ENCODE peak calls at places on chromosome 1, in nine cellular contexts. L is KG1; Y is WTC11; N is stimulated activated CD4-positive, alpha-beta T cell treated with anti-CD3 and anti-CD28 coated beads, Interleukin-1b, Interleukin-23, amount 100 ng/mL, for 4 hours; I is left ventricle myocardium superior; U is heart right ventricle; F is CD4-positive, alpha-beta memory T cell; B is IMR-90; S is left ventricle myocardium inferior. X is an unnamed sample.

GRCh38 chr1:66253330-66253921 is 280.5 kb upstream of the SGIP1 start:
- DNase-seq in L (peak; percentile 63), Y (no peak), N (no peak), I (no peak), U (peak; percentile 45), F (peak; percentile 52), B (peak; percentile 85), S (no peak), X (no peak)

GRCh38 chr1:25099343-25099951 is 132.9 kb downstream of the SYF2 start:
- DNase-seq in L (peak; percentile 64), Y (no peak), N (no peak), I (no peak), U (no peak), F (no peak), B (no peak), S (no peak), X (no peak)

GRCh38 chr1:35657851-35658250 is 16.5 kb upstream of the PSMB2 start:
- DNase-seq in L (no peak), Y (no peak), N (no peak), I (no peak), U (no peak), F (no peak), B (no peak), S (no peak), X (no peak)

GRCh38 chr1:232417849-232418248 is 212.1 kb downstream of the SIPA1L2 start:
- DNase-seq in L (no peak), Y (no peak), N (no peak), I (no peak), U (no peak), F (no peak), B (no peak), S (no peak), X (no peak)

GRCh38 chr1:221715321-221716169 is 26.3 kb downstream of the DUSP10 start:
- DNase-seq in L (no peak), Y (peak; percentile 58), N (no peak), I (no peak), U (no peak), F (no peak), B (peak; percentile 77), S (no peak), X (peak; percentile 89)

GRCh38 chr1:204320413-204320812 is 39.3 kb downstream of the PLEKHA6 start:
- DNase-seq in L (no peak), Y (no peak), N (no peak), I (no peak), U (no peak), F (no peak), B (peak; percentile 91), S (no peak), X (no peak)

GRCh38 chr1:151568626-151569088 is 28.5 kb downstream of the TUFT1 start:
- DNase-seq in L (no peak), Y (no peak), N (peak; percentile 13), I (no peak), U (no peak), F (peak; percentile 67), B (no peak), S (no peak), X (no peak)

GRCh38 chr1:115671176-115672062 is 29.6 kb downstream of the VANGL1 start:
- DNase-seq in L (no peak), Y (no peak), N (no peak), I (no peak), U (no peak), F (no peak), B (peak; percentile 69), S (no peak), X (no peak)

GRCh38 chr1:155479205-155479604 is 83.4 kb downstream of the ASH1L start:
- DNase-seq in L (no peak), Y (no peak), N (no peak), I (no peak), U (no peak), F (no peak), B (peak; percentile 72), S (no peak), X (no peak)

GRCh38 chr1:231781887-231782286 is 155.3 kb downstream of the DISC1 start:
- DNase-seq in L (peak; percentile 24), Y (no peak), N (no peak), I (no peak), U (no peak), F (no peak), B (no peak), S (no peak), X (no peak)

GRCh38 chr1:184210048-184210447 is 158.5 kb downstream of the TSEN15 start:
- DNase-seq in L (no peak), Y (no peak), N (no peak), I (peak; percentile 33), U (peak; percentile 11), F (no peak), B (peak; percentile 42), S (no peak), X (no peak)

GRCh38 chr1:228285661-228286504 is 78.0 kb downstream of the OBSCN start:
- DNase-seq in L (no peak), Y (no peak), N (no peak), I (peak; percentile 28), U (no peak), F (no peak), B (no peak), S (no peak), X (no peak)

GRCh38 chr1:233905416-233906051 is 1.1 kb downstream of the SLC35F3 start:
- DNase-seq in L (no peak), Y (peak; percentile 16), N (no peak), I (no peak), U (no peak), F (no peak), B (no peak), S (no peak), X (no peak)